ENCODE peak calls at places on chromosomes 3 and 15, in four cellular contexts. N, K, W and H are unnamed samples.

GRCh38 chr3:4043867-4044575 is 244.8 kb downstream of the LRRN1 start:
- DNase-seq in N (no peak), K (peak), W (no peak), H (no peak)

GRCh38 chr3:13622356-13622755 is 73.4 kb downstream of the FBLN2 start:
- DNase-seq in N (no peak), K (no peak), W (no peak), H (no peak)

GRCh38 chr3:76685858-76686257 is 354.0 kb upstream of the ROBO2 start:
- DNase-seq in N (no peak), K (peak), W (no peak), H (no peak)

GRCh38 chr3:45224824-45225464 is 1.1 kb downstream of the TMEM158 start:
- DNase-seq in N (no peak), K (peak), W (no peak), H (peak)

GRCh38 chr15:75751116-75751875 is 38.6 kb upstream of the CSPG4 start:
- DNase-seq in N (no peak), K (no peak), W (no peak), H (no peak)

GRCh38 chr15:66567897-66568296 is 2.1 kb upstream of the LCTL start:
- DNase-seq in N (no peak), K (no peak), W (no peak), H (no peak)

GRCh38 chr3:65873869-65874268 is 164.8 kb downstream of the MAGI1 start:
- DNase-seq in N (no peak), K (no peak), W (no peak), H (no peak)

GRCh38 chr3:10813425-10813824 is 2.6 kb upstream of the SLC6A11 start:
- DNase-seq in N (no peak), K (no peak), W (no peak), H (no peak)

GRCh38 chr3:186520957-186521842 is 23.0 kb downstream of the CRYGS start:
- DNase-seq in N (no peak), K (no peak), W (no peak), H (peak)

GRCh38 chr15:22868928-22869327 is 30.5 kb downstream of the NIPA2 start:
- DNase-seq in N (no peak), K (no peak), W (no peak), H (no peak)

GRCh38 chr3:185815391-185816282 is 9.2 kb downstream of the IGF2BP2 start:
- DNase-seq in N (no peak), K (peak), W (no peak), H (no peak)

GRCh38 chr3:148880681-148881080 is 15.6 kb downstream of the CPA3 start:
- DNase-seq in N (no peak), K (peak), W (no peak), H (peak)

DNA sequence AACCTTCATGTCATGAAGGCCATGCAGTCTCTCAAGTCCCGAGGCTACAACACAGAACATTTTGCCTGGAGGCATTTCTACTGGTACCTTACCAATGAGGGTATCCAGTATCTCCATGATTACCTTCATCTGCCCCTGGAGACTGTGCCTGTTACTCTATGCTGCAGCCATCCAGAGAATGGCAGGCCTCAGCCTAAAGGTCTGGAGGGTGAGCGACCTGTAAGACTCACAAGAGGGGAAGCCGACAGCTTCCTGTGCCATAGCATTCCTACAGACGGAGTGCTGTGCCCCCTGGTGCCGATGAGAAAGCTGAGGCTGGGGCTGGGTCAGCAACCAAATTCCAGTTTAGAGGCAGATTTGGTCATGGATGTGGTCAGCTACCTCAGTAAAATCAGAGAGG is 51.3 kb upstream of the CADPS start:
- DNase-seq in N (no peak), K (no peak), W (no peak), H (no peak)
- TF ChIP-seq CTCF in N (no peak), K (no peak), W (no peak), H (no peak)

DNA sequence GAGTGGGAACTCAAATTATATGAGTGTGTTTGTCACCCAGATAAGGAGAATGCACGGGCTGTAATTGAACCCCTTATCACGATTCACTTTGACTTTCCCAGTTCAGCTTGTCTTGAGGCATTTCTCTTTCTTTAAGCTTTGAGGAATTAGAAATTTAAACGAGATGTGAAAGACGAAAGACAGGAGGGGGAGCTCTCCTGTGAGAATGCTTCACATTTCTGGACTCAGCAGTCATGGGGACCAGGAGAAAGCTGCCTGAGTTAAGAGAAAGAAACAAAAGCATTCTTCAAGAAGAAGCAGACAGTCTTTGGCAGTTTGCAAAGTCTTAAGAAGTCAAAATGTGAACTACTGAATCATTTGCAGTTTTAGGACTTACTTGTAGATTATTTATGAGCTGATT is 205.6 kb downstream of the NECTIN3 start:
- DNase-seq in N (peak), K (peak), W (no peak), H (no peak)
- TF ChIP-seq CTCF in N (peak), K (peak), W (no peak), H (no peak)

GRCh38 chr3:153785901-153786300 is 335.3 kb upstream of the ARHGEF26 start:
- DNase-seq in N (no peak), K (no peak), W (no peak), H (no peak)
- TF ChIP-seq CTCF in N (no peak), K (no peak), W (peak), H (no peak)

DNA sequence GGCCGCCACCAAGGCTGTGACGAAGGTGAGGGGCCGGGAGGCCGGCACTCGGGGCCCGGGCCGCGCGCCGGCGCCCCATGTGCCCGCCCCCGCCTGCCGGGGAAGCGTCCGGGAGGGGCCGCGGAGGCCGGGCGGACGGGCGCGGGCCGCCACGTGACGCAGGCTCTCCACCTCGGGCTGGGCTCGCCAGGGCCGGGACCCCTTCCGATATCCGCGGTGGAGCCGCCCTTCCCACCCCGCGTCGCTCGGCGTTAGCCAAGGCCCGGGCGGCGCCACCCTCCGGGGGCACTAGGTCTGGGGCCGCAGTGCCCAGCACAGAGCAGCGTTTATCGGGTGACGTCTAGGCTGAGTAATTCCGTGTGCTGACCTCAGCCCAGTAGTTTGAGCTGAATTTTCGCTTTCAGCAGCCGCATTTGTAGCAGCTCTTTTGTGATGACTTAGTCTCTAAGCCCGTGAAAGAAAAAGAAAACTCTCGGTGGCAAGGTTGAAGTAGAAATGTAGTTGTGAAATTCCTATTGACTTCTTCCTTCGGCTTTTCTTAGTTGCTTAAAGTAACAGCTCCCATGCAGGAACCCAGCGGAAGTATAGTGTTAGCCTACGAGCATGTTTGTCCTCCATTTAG is 885 bp downstream of the CDV3 start:
- DNase-seq in N (no peak), K (peak), W (no peak), H (peak)
- TF ChIP-seq CTCF in N (peak), K (peak), W (no peak), H (no peak)

GRCh38 chr3:16060358-16060852 is 114.1 kb upstream of the GALNT15 start:
- DNase-seq in N (peak), K (peak), W (peak), H (no peak)

GRCh38 chr3:16059081-16059537 is 115.4 kb upstream of the GALNT15 start:
- DNase-seq in N (no peak), K (peak), W (no peak), H (no peak)

GRCh38 chr3:16059700-16060357 is 114.7 kb upstream of the GALNT15 start:
- DNase-seq in N (no peak), K (no peak), W (no peak), H (no peak)

GRCh38 chr3:16061491-16061890 is 113.0 kb upstream of the GALNT15 start:
- DNase-seq in N (no peak), K (no peak), W (no peak), H (no peak)

DNA sequence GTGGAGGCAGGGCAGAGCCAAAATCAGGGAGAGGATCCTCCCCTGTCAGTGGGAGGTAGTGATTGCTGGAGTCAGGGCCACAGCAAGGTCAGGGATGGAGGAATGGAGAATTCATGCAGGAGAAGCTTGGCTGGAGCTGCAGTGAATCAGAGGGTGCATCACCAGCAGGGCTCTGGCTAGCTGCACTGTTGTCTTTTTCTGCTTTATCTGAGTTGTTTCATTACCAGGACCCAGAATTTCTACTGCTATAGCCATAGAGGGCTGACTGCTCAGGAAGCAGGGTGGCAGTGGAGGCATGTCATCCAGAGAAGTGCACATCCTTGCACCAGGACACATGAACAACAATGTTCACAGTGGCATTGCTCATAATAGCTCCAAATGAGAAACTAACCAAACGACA is 113.5 kb upstream of the GALNT15 start:
- DNase-seq in N (peak), K (peak), W (no peak), H (no peak)
- TF ChIP-seq CTCF in N (no peak), K (no peak), W (no peak), H (no peak)

DNA sequence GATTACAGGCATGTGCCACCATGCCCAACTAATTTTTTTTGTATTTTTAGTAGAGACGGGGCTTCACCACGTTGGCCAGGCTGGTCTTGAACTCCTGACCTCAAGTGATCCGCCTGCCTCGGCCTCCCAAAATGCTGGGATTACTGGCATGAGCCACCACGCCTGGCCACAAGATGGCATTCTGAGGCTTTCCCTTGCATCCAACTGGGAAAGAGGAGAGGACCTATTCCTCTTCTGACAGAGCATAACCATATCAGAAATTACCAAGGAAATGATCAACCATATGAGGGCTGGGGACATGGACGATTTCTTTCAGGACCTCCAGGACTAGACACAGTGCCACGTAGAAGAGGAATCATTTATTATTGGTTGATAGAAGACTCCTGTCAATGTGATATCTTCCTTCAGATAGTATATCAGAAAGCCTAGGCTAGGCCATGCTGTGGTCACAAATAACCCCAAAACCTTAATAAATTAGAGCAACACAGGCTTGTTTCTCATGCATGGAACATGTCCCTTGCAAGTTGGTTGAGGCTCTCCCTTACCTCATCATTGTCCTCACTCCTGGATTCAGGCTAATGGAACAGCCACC is 372.3 kb upstream of the IL12A start:
- DNase-seq in N (no peak), K (peak), W (no peak), H (no peak)
- TF ChIP-seq CTCF in N (peak), K (peak), W (peak), H (no peak)

GRCh38 chr3:87771338-87772059 is 287.3 kb downstream of the CGGBP1 start:
- DNase-seq in N (no peak), K (peak), W (peak), H (peak)
- TF ChIP-seq CTCF in N (peak), K (peak), W (peak), H (peak)

GRCh38 chr3:56748663-56749231 is 53.0 kb downstream of the ARHGEF3 start:
- DNase-seq in N (no peak), K (no peak), W (no peak), H (no peak)
- TF ChIP-seq CTCF in N (no peak), K (no peak), W (no peak), H (no peak)